ENCODE peak calls at places on chromosomes 1 and 21, in five cellular contexts. X is amygdala; F is stimulated activated naive B cell treated with anti-CD40 and anti-IgM and Interleukin-4, amounts not matched to agents 10 μg/mL and 1 μg/mL and 100 μg/mL, for 72 hours; H is GM12891; O is activated effector memory CD4-positive, alpha-beta T cell treated with anti-CD3 and anti-CD28 coated beads, Interleukin-2, amount 50 U/mL, for 16 hours. Q is an unnamed sample.

GRCh38 chr1:153340356-153340755 is 8.3 kb downstream of the PGLYRP4 start:
- DNase-seq in F (no peak), H (no peak), O (no peak), X (no peak), Q (no peak)

GRCh38 chr1:112998592-112999235 is 42.7 kb upstream of the SLC16A1 start:
- DNase-seq in F (no peak), O (no peak), X (peak; percentile 17), H (no peak), Q (no peak)

GRCh38 chr21:42066521-42066920 is 4.6 kb upstream of the UMODL1 start:
- DNase-seq in O (no peak), H (no peak), X (no peak), F (no peak), Q (no peak)

GRCh38 chr1:79848316-79848715 is 841.8 kb upstream of the ADGRL4 start:
- DNase-seq in O (no peak), X (no peak), F (no peak), H (no peak), Q (no peak)

GRCh38 chr1:234542211-234542850 is 63.4 kb upstream of the TARBP1 start:
- DNase-seq in O (no peak), X (peak; percentile 52), H (no peak), F (no peak), Q (no peak)

GRCh38 chr1:186492531-186493291 is 31.8 kb upstream of the PDC start:
- DNase-seq in F (no peak), H (no peak), O (no peak), X (no peak), Q (no peak)

GRCh38 chr1:47940779-47941178 is 56.4 kb downstream of the TRABD2B start:
- DNase-seq in F (no peak), O (no peak), H (no peak), X (no peak), Q (no peak)

GRCh38 chr1:903721-904270 is 19.9 kb upstream of the SAMD11 start:
- DNase-seq in X (no peak), O (peak; percentile 59), F (no peak), H (no peak), Q (no peak)

GRCh38 chr1:7953850-7954609 is 7.5 kb upstream of the PARK7 start:
- DNase-seq in O (peak; percentile 93), H (peak; percentile 80), X (peak; percentile 97), F (peak; percentile 99), Q (peak; percentile 77)

GRCh38 chr1:172119184-172119583 is 277.9 kb downstream of the DNM3 start:
- DNase-seq in H (no peak), X (no peak), F (no peak), O (no peak), Q (no peak)

GRCh38 chr21:27101533-27101932 is 134.6 kb upstream of the ADAMTS5 start:
- DNase-seq in O (no peak), H (no peak), X (no peak), F (no peak), Q (no peak)

GRCh38 chr1:156464335-156464734 is 36.2 kb downstream of the MEF2D start:
- DNase-seq in H (no peak), X (no peak), O (no peak), F (no peak), Q (no peak)

GRCh38 chr1:56578963-56579875 is at the start of gene PLPP3:
- DNase-seq in F (peak; percentile 40), H (no peak), O (no peak), X (peak; percentile 80), Q (no peak)

GRCh38 chr1:8016244-8017241 is 9.6 kb downstream of the ERRFI1 start:
- DNase-seq in X (no peak), H (no peak), F (no peak), O (no peak), Q (no peak)

GRCh38 chr1:115430717-115431116 is 92.7 kb upstream of the NGF start:
- DNase-seq in X (no peak), F (no peak), O (no peak), H (no peak), Q (no peak)

GRCh38 chr1:8818325-8818775 is 910 bp upstream of the RERE start:
- DNase-seq in X (peak; percentile 9), H (no peak), O (peak; percentile 63), F (no peak), Q (no peak)

GRCh38 chr1:7290971-7291970 is 479.8 kb upstream of the VAMP3 start:
- DNase-seq in F (no peak), X (peak; percentile 50), H (no peak), O (no peak), Q (no peak)

GRCh38 chr1:107748529-107748928 is 216.5 kb downstream of the VAV3 start:
- DNase-seq in H (no peak), X (no peak), F (no peak), O (no peak), Q (no peak)

GRCh38 chr1:11730429-11730861 is 5.5 kb upstream of the AGTRAP start:
- DNase-seq in H (no peak), F (no peak), X (no peak), O (peak; percentile 68), Q (no peak)

GRCh38 chr1:175208773-175209492 is 16.4 kb upstream of the KIAA0040 start:
- DNase-seq in H (no peak), O (peak; percentile 77), X (no peak), F (no peak), Q (no peak)

GRCh38 chr1:225919906-225920305 is 4.1 kb downstream of the PYCR2 start:
- DNase-seq in H (no peak), O (no peak), F (peak; percentile 26), X (peak; percentile 85), Q (no peak)

GRCh38 chr1:204658295-204658694 is 27.2 kb downstream of the LRRN2 start:
- DNase-seq in X (no peak), F (no peak), O (no peak), H (no peak), Q (no peak)

GRCh38 chr1:56529801-56530200 is 49.6 kb downstream of the PLPP3 start:
- DNase-seq in F (no peak), H (no peak), O (no peak), X (no peak), Q (no peak)

GRCh38 chr1:109499661-109500536 is 6.0 kb downstream of the CYB561D1 start:
- DNase-seq in F (no peak), O (peak; percentile 83), X (peak; percentile 56), H (no peak), Q (no peak)

GRCh38 chr1:43554444-43554992 is 23.8 kb downstream of the PTPRF start:
- DNase-seq in F (no peak), O (no peak), X (peak; percentile 18), H (no peak), Q (no peak)

GRCh38 chr1:12712929-12713328 is 3.0 kb upstream of the AADACL3 start:
- DNase-seq in X (no peak), H (no peak), O (no peak), F (no peak), Q (no peak)

GRCh38 chr1:51535006-51535592 is 16.0 kb upstream of the EPS15 start:
- DNase-seq in O (peak; percentile 75), H (no peak), F (no peak), X (peak; percentile 70), Q (no peak)

GRCh38 chr21:29334717-29335428 is 36.2 kb downstream of the BACH1 start:
- DNase-seq in H (no peak), F (no peak), X (no peak), O (no peak), Q (no peak)

GRCh38 chr1:61300899-61301298 is 218.5 kb downstream of the NFIA start:
- DNase-seq in X (no peak), H (no peak), O (no peak), F (no peak), Q (no peak)

GRCh38 chr1:77126309-77126708 is 92.9 kb downstream of the PIGK start:
- DNase-seq in H (no peak), X (no peak), O (no peak), F (peak; percentile 11), Q (peak; percentile 3)

GRCh38 chr1:92922378-92923035 is 38.8 kb downstream of the DIPK1A start:
- DNase-seq in O (no peak), H (no peak), X (no peak), F (no peak), Q (no peak)